ENCODE peak calls at places on chromosomes 5 and 9, in eight cellular contexts. B, W, O, L, Z, Y, C and G are unnamed samples.

GRCh38 chr5:39169081-39169480 is 50.3 kb downstream of the FYB1 start:
- DNase-seq in Z (no peak), C (no peak), L (peak), W (no peak), Y (no peak), O (no peak), B (no peak), G (no peak)

GRCh38 chr9:16308645-16309044 is 561.8 kb downstream of the BNC2 start:
- DNase-seq in C (no peak), Z (no peak), B (no peak), Y (no peak), O (no peak), W (no peak), L (no peak), G (no peak)

GRCh38 chr5:148909001-148909400 is 82.6 kb downstream of the ADRB2 start:
- DNase-seq in Z (no peak), Y (no peak), W (peak), C (no peak), L (peak), B (no peak), O (no peak), G (no peak)

GRCh38 chr9:109251080-109251775 is 69.6 kb downstream of the EPB41L4B start:
- DNase-seq in B (no peak), W (no peak), L (peak), C (no peak), O (peak), Z (no peak), Y (no peak), G (no peak)

GRCh38 chr5:173327948-173328895 is at the start of gene STC2:
- DNase-seq in L (peak), Y (peak), Z (no peak), B (peak), C (peak), O (peak), W (peak), G (no peak)

GRCh38 chr9:134544388-134545212 is 97.0 kb upstream of the COL5A1 start:
- DNase-seq in O (no peak), W (no peak), B (no peak), Z (peak), C (no peak), Y (no peak), L (peak), G (no peak)

GRCh38 chr9:112532427-112532826 is 45.8 kb downstream of the KIAA1958 start:
- DNase-seq in Y (no peak), L (peak), O (no peak), Z (peak), W (no peak), C (peak), B (no peak), G (no peak)

GRCh38 chr5:149495673-149496072 is 55.6 kb downstream of the CSNK1A1 start:
- DNase-seq in O (no peak), Y (no peak), C (no peak), L (no peak), B (no peak), W (no peak), Z (no peak), G (no peak)

GRCh38 chr5:133995341-133995740 is 9.4 kb downstream of the VDAC1 start:
- DNase-seq in Y (no peak), C (no peak), Z (no peak), O (no peak), W (no peak), L (no peak), B (no peak), G (no peak)

GRCh38 chr9:123339666-123340414 is 16.2 kb upstream of the CRB2 start:
- DNase-seq in O (no peak), B (no peak), Y (no peak), L (no peak), W (no peak), C (peak), Z (no peak), G (no peak)

GRCh38 chr5:95900383-95900958 is 61.2 kb downstream of the ELL2 start:
- DNase-seq in Y (no peak), W (peak), C (peak), O (no peak), B (peak), Z (no peak), L (peak), G (no peak)

GRCh38 chr5:58887721-58888409 is 305.0 kb downstream of the RAB3C start:
- DNase-seq in L (peak), W (no peak), Z (no peak), C (peak), Y (no peak), B (no peak), O (no peak), G (no peak)

GRCh38 chr5:128427901-128428300 is 110.1 kb downstream of the FBN2 start:
- DNase-seq in L (peak), B (no peak), O (no peak), C (no peak), Z (no peak), Y (no peak), W (no peak), G (no peak)

GRCh38 chr5:149168276-149168675 is 27.0 kb downstream of the ABLIM3 start:
- DNase-seq in B (no peak), L (no peak), C (no peak), O (no peak), Y (no peak), Z (no peak), W (no peak), G (no peak)

GRCh38 chr5:41334758-41335157 is 121.4 kb upstream of the C6 start:
- DNase-seq in O (no peak), B (peak), L (peak), Y (no peak), C (no peak), W (no peak), Z (no peak), G (no peak)

GRCh38 chr9:109730228-109730627 is 49.8 kb upstream of the PALM2AKAP2 start:
- DNase-seq in L (no peak), Z (peak), O (peak), W (no peak), C (no peak), B (no peak), Y (no peak), G (no peak)

GRCh38 chr5:140041492-140042421 is 1.3 kb downstream of the NRG2 start:
- DNase-seq in Z (peak), B (peak), O (peak), Y (peak), W (no peak), C (peak), L (no peak), G (no peak)

GRCh38 chr5:125612356-125613149 is 810.7 kb upstream of the GRAMD2B start:
- DNase-seq in O (peak), Y (no peak), W (no peak), C (no peak), L (no peak), Z (no peak), B (peak), G (no peak)

GRCh38 chr5:138694146-138694545 is 59.1 kb upstream of the CTNNA1 start:
- DNase-seq in C (no peak), L (no peak), W (no peak), O (no peak), Y (no peak), Z (no peak), B (no peak), G (no peak)

GRCh38 chr5:53029608-53030007 is 40.5 kb downstream of the ITGA2 start:
- DNase-seq in L (no peak), W (no peak), Z (no peak), Y (no peak), C (no peak), O (no peak), B (no peak), G (no peak)

GRCh38 chr9:38022995-38023394 is 46.0 kb downstream of the SHB start:
- DNase-seq in C (no peak), B (peak), O (peak), W (no peak), Z (peak), Y (no peak), L (no peak), G (no peak)

GRCh38 chr5:152309926-152310450 is 95.1 kb downstream of the NMUR2 start:
- DNase-seq in Y (no peak), L (no peak), W (no peak), C (no peak), B (no peak), Z (no peak), O (no peak), G (no peak)

GRCh38 chr9:109192732-109193361 is 25.8 kb upstream of the FRRS1L start:
- DNase-seq in Y (peak), W (no peak), L (no peak), B (no peak), C (no peak), Z (no peak), O (no peak), G (no peak)

GRCh38 chr5:115758356-115758755 is 58.1 kb downstream of the CDO1 start:
- DNase-seq in B (no peak), O (no peak), C (no peak), Y (no peak), L (no peak), Z (no peak), W (no peak), G (no peak)

GRCh38 chr9:86549434-86549833 is 195.2 kb upstream of the TUT7 start:
- DNase-seq in L (peak), B (no peak), O (no peak), W (peak), C (no peak), Y (no peak), Z (no peak), G (no peak)

GRCh38 chr5:158754018-158754514 is 345.6 kb downstream of the EBF1 start:
- DNase-seq in W (peak), B (no peak), Y (no peak), O (no peak), C (no peak), L (peak), Z (no peak), G (no peak)

GRCh38 chr5:133480866-133481265 is 131.5 kb downstream of the FSTL4 start:
- DNase-seq in B (no peak), Y (no peak), C (no peak), O (no peak), Z (no peak), L (no peak), W (no peak), G (no peak)

GRCh38 chr5:9716838-9717281 is 86.7 kb upstream of the TAS2R1 start:
- DNase-seq in W (no peak), Y (no peak), O (no peak), L (peak), B (no peak), Z (no peak), C (no peak), G (no peak)

GRCh38 chr5:142515036-142515435 is 170.9 kb downstream of the FGF1 start:
- DNase-seq in B (no peak), C (no peak), O (no peak), Y (no peak), L (no peak), Z (no peak), W (no peak), G (no peak)

GRCh38 chr9:129630967-129631672 is 5.2 kb downstream of the NTMT1 start:
- DNase-seq in W (no peak), O (no peak), B (peak), L (no peak), Z (no peak), C (no peak), Y (no peak), G (no peak)